ENCODE peak calls at places on chromosomes 3 and 15, in five cellular contexts. X, U, V, Z and K are unnamed samples.

GRCh38 chr15:34038023-34038403 is 991 bp downstream of the AVEN start:
- DNase-seq in X (no peak), U (no peak), V (no peak), Z (no peak), K (no peak)

GRCh38 chr3:149369991-149370866 is 7.2 kb downstream of the TM4SF1 start:
- DNase-seq in X (no peak), U (no peak), V (no peak), Z (no peak), K (no peak)

GRCh38 chr15:67542192-67542461 is 376 bp upstream of the MAP2K5 start:
- DNase-seq in X (peak), U (no peak), V (no peak), Z (no peak), K (peak)

GRCh38 chr15:101425787-101426365 is 63.6 kb downstream of the PCSK6 start:
- DNase-seq in X (no peak), U (no peak), V (no peak), Z (no peak), K (no peak)

GRCh38 chr3:73509066-73509465 is 115.7 kb downstream of the PDZRN3 start:
- DNase-seq in X (no peak), U (no peak), V (no peak), Z (no peak), K (no peak)

GRCh38 chr3:180181387-180181786 is 144.7 kb upstream of the PEX5L start:
- DNase-seq in X (no peak), U (no peak), V (no peak), Z (no peak), K (no peak)

GRCh38 chr15:63892794-63893441 is 59.2 kb upstream of the HERC1 start:
- DNase-seq in X (no peak), U (no peak), V (peak), Z (peak), K (no peak)

GRCh38 chr3:126109860-126110235 is 25.9 kb upstream of the SLC41A3 start:
- DNase-seq in X (no peak), U (no peak), V (no peak), Z (no peak), K (no peak)

GRCh38 chr15:91468861-91469260 is 368.8 kb downstream of the SV2B start:
- DNase-seq in X (no peak), U (no peak), V (no peak), Z (no peak), K (no peak)

GRCh38 chr3:101994386-101994785 is 145.1 kb downstream of the NFKBIZ start:
- DNase-seq in X (no peak), U (no peak), V (peak), Z (no peak), K (no peak)